ENCODE peak calls at places on chromosomes 12 and 14, in seven cellular contexts. One of them, this sample, is unnamed.
A peak's percentile ranks its signal among the peaks of the same experiment; 100 is the strongest.

GRCh38 chr14:37641117-37641516 is 45.7 kb downstream of the TTC6 start:
- DNase-seq in SHP77 treated with DMSO at 0.1 percent for 48 hours: no peak
- DNase-seq in stomach: no peak
- DNase-seq in pancreas: no peak
- DNase-seq in nephron progenitor cell: no peak
- DNase-seq in T-helper 1 cell: no peak
- DNase-seq in fibroblast of the aortic adventitia: no peak
- DNase-seq in this sample: no peak

GRCh38 chr12:70449074-70449757 is 83.1 kb downstream of the KCNMB4 start:
- DNase-seq in T-helper 1 cell: no peak
- DNase-seq in SHP77 treated with DMSO at 0.1 percent for 48 hours: no peak
- DNase-seq in nephron progenitor cell: no peak
- DNase-seq in fibroblast of the aortic adventitia: no peak
- DNase-seq in pancreas: no peak
- DNase-seq in stomach: no peak
- DNase-seq in this sample: no peak

GRCh38 chr12:127678945-127679344 is 588.0 kb upstream of the TMEM132C start:
- DNase-seq in T-helper 1 cell: no peak
- DNase-seq in SHP77 treated with DMSO at 0.1 percent for 48 hours: no peak
- DNase-seq in stomach: no peak
- DNase-seq in pancreas: no peak
- DNase-seq in fibroblast of the aortic adventitia: no peak
- DNase-seq in nephron progenitor cell: no peak
- DNase-seq in this sample: no peak

GRCh38 chr12:92021665-92022033 is 124.0 kb downstream of the BTG1 start:
- DNase-seq in fibroblast of the aortic adventitia: no peak
- DNase-seq in stomach: no peak
- DNase-seq in nephron progenitor cell: peak; percentile 43
- DNase-seq in SHP77 treated with DMSO at 0.1 percent for 48 hours: no peak
- DNase-seq in pancreas: no peak
- DNase-seq in T-helper 1 cell: no peak
- DNase-seq in this sample: no peak

GRCh38 chr12:127070512-127071157 is 1196.3 kb upstream of the TMEM132C start:
- DNase-seq in fibroblast of the aortic adventitia: no peak
- DNase-seq in T-helper 1 cell: no peak
- DNase-seq in nephron progenitor cell: no peak
- DNase-seq in pancreas: no peak
- DNase-seq in stomach: no peak
- DNase-seq in SHP77 treated with DMSO at 0.1 percent for 48 hours: no peak
- DNase-seq in this sample: no peak

GRCh38 chr14:57057803-57058202 is 210.9 kb downstream of the EXOC5 start:
- DNase-seq in pancreas: peak; percentile 90
- DNase-seq in stomach: no peak
- DNase-seq in fibroblast of the aortic adventitia: no peak
- DNase-seq in T-helper 1 cell: no peak
- DNase-seq in SHP77 treated with DMSO at 0.1 percent for 48 hours: peak; percentile 76
- DNase-seq in nephron progenitor cell: no peak
- DNase-seq in this sample: no peak

GRCh38 chr12:40598073-40598472 is 94.2 kb upstream of the CNTN1 start:
- DNase-seq in stomach: no peak
- DNase-seq in SHP77 treated with DMSO at 0.1 percent for 48 hours: no peak
- DNase-seq in fibroblast of the aortic adventitia: no peak
- DNase-seq in T-helper 1 cell: no peak
- DNase-seq in nephron progenitor cell: no peak
- DNase-seq in pancreas: no peak
- DNase-seq in this sample: no peak

GRCh38 chr14:56297449-56297848 is 179.2 kb downstream of the PELI2 start:
- DNase-seq in nephron progenitor cell: no peak
- DNase-seq in pancreas: no peak
- DNase-seq in T-helper 1 cell: no peak
- DNase-seq in SHP77 treated with DMSO at 0.1 percent for 48 hours: no peak
- DNase-seq in fibroblast of the aortic adventitia: no peak
- DNase-seq in stomach: no peak
- DNase-seq in this sample: no peak

GRCh38 chr14:53380508-53381225 is 227.5 kb upstream of the DDHD1 start:
- DNase-seq in SHP77 treated with DMSO at 0.1 percent for 48 hours: no peak
- DNase-seq in fibroblast of the aortic adventitia: no peak
- DNase-seq in nephron progenitor cell: no peak
- DNase-seq in pancreas: no peak
- DNase-seq in stomach: no peak
- DNase-seq in T-helper 1 cell: no peak
- DNase-seq in this sample: no peak

GRCh38 chr12:111775205-111776193 is 8.8 kb downstream of the ALDH2 start:
- DNase-seq in stomach: peak; percentile 91
- DNase-seq in fibroblast of the aortic adventitia: peak; percentile 96
- DNase-seq in pancreas: peak; percentile 85
- DNase-seq in SHP77 treated with DMSO at 0.1 percent for 48 hours: no peak
- DNase-seq in T-helper 1 cell: no peak
- DNase-seq in nephron progenitor cell: peak; percentile 26
- DNase-seq in this sample: no peak

GRCh38 chr14:61498811-61499210 is 177.4 kb downstream of the PRKCH start:
- DNase-seq in SHP77 treated with DMSO at 0.1 percent for 48 hours: no peak
- DNase-seq in fibroblast of the aortic adventitia: peak; percentile 83
- DNase-seq in T-helper 1 cell: no peak
- DNase-seq in pancreas: no peak
- DNase-seq in stomach: no peak
- DNase-seq in nephron progenitor cell: no peak
- DNase-seq in this sample: peak; percentile 81

GRCh38 chr12:93784339-93785086 is 107.3 kb downstream of the CRADD start:
- DNase-seq in stomach: no peak
- DNase-seq in SHP77 treated with DMSO at 0.1 percent for 48 hours: no peak
- DNase-seq in pancreas: peak; percentile 11
- DNase-seq in fibroblast of the aortic adventitia: peak; percentile 71
- DNase-seq in T-helper 1 cell: no peak
- DNase-seq in nephron progenitor cell: no peak
- DNase-seq in this sample: peak; percentile 64

GRCh38 chr12:117218149-117218548 is 27.9 kb upstream of the FBXO21 start:
- DNase-seq in stomach: no peak
- DNase-seq in SHP77 treated with DMSO at 0.1 percent for 48 hours: no peak
- DNase-seq in pancreas: no peak
- DNase-seq in nephron progenitor cell: no peak
- DNase-seq in fibroblast of the aortic adventitia: no peak
- DNase-seq in T-helper 1 cell: no peak
- DNase-seq in this sample: no peak

GRCh38 chr12:58893421-58893986 is 26.8 kb downstream of the LRIG3 start:
- DNase-seq in nephron progenitor cell: no peak
- DNase-seq in T-helper 1 cell: no peak
- DNase-seq in pancreas: no peak
- DNase-seq in fibroblast of the aortic adventitia: no peak
- DNase-seq in SHP77 treated with DMSO at 0.1 percent for 48 hours: no peak
- DNase-seq in stomach: no peak
- DNase-seq in this sample: no peak

GRCh38 chr12:57751432-57751787 is 700 bp downstream of the CDK4 start:
- DNase-seq in pancreas: no peak
- DNase-seq in SHP77 treated with DMSO at 0.1 percent for 48 hours: no peak
- DNase-seq in stomach: no peak
- DNase-seq in nephron progenitor cell: no peak
- DNase-seq in T-helper 1 cell: no peak
- DNase-seq in fibroblast of the aortic adventitia: no peak
- DNase-seq in this sample: no peak

GRCh38 chr12:54605138-54605970 is 16.9 kb upstream of the PPP1R1A start:
- DNase-seq in nephron progenitor cell: no peak
- DNase-seq in SHP77 treated with DMSO at 0.1 percent for 48 hours: no peak
- DNase-seq in fibroblast of the aortic adventitia: no peak
- DNase-seq in stomach: no peak
- DNase-seq in T-helper 1 cell: no peak
- DNase-seq in pancreas: no peak
- DNase-seq in this sample: no peak

GRCh38 chr12:102043928-102044327 is 17.9 kb downstream of the WASHC3 start:
- DNase-seq in SHP77 treated with DMSO at 0.1 percent for 48 hours: no peak
- DNase-seq in T-helper 1 cell: no peak
- DNase-seq in fibroblast of the aortic adventitia: no peak
- DNase-seq in stomach: no peak
- DNase-seq in nephron progenitor cell: no peak
- DNase-seq in pancreas: no peak
- DNase-seq in this sample: no peak

GRCh38 chr12:82314406-82314892 is 43.7 kb downstream of the CCDC59 start:
- DNase-seq in SHP77 treated with DMSO at 0.1 percent for 48 hours: peak; percentile 70
- DNase-seq in pancreas: peak; percentile 61
- DNase-seq in stomach: peak; percentile 68
- DNase-seq in T-helper 1 cell: no peak
- DNase-seq in fibroblast of the aortic adventitia: no peak
- DNase-seq in nephron progenitor cell: peak; percentile 36
- DNase-seq in this sample: no peak

GRCh38 chr14:50772361-50772760 is 58.6 kb downstream of the NIN start:
- DNase-seq in T-helper 1 cell: no peak
- DNase-seq in pancreas: no peak
- DNase-seq in SHP77 treated with DMSO at 0.1 percent for 48 hours: no peak
- DNase-seq in fibroblast of the aortic adventitia: peak; percentile 79
- DNase-seq in nephron progenitor cell: no peak
- DNase-seq in stomach: no peak
- DNase-seq in this sample: peak; percentile 90

GRCh38 chr14:67837011-67837624 is 17.5 kb downstream of the RAD51B start:
- DNase-seq in pancreas: peak; percentile 37
- DNase-seq in fibroblast of the aortic adventitia: peak; percentile 91
- DNase-seq in T-helper 1 cell: no peak
- DNase-seq in stomach: peak; percentile 63
- DNase-seq in nephron progenitor cell: peak; percentile 53
- DNase-seq in SHP77 treated with DMSO at 0.1 percent for 48 hours: peak; percentile 1
- DNase-seq in this sample: peak; percentile 87

GRCh38 chr12:22069851-22070250 is 23.8 kb downstream of the CMAS start:
- DNase-seq in SHP77 treated with DMSO at 0.1 percent for 48 hours: no peak
- DNase-seq in fibroblast of the aortic adventitia: no peak
- DNase-seq in nephron progenitor cell: no peak
- DNase-seq in T-helper 1 cell: no peak
- DNase-seq in pancreas: no peak
- DNase-seq in stomach: no peak
- DNase-seq in this sample: no peak

GRCh38 chr12:113912761-113913295 is 53.3 kb downstream of the RBM19 start:
- DNase-seq in T-helper 1 cell: peak; percentile 13
- DNase-seq in fibroblast of the aortic adventitia: peak; percentile 80
- DNase-seq in nephron progenitor cell: peak; percentile 87
- DNase-seq in SHP77 treated with DMSO at 0.1 percent for 48 hours: peak; percentile 9
- DNase-seq in pancreas: peak; percentile 42
- DNase-seq in stomach: peak; percentile 60
- DNase-seq in this sample: peak; percentile 65

GRCh38 chr12:132194056-132194455 is 49.8 kb downstream of the NOC4L start:
- DNase-seq in SHP77 treated with DMSO at 0.1 percent for 48 hours: no peak
- DNase-seq in nephron progenitor cell: no peak
- DNase-seq in pancreas: no peak
- DNase-seq in T-helper 1 cell: no peak
- DNase-seq in stomach: no peak
- DNase-seq in fibroblast of the aortic adventitia: no peak
- DNase-seq in this sample: no peak

GRCh38 chr14:104222396-104223036 is 84.1 kb downstream of the KIF26A start:
- DNase-seq in SHP77 treated with DMSO at 0.1 percent for 48 hours: no peak
- DNase-seq in stomach: no peak
- DNase-seq in T-helper 1 cell: no peak
- DNase-seq in nephron progenitor cell: no peak
- DNase-seq in fibroblast of the aortic adventitia: no peak
- DNase-seq in pancreas: no peak
- DNase-seq in this sample: no peak

GRCh38 chr12:51937941-51938340 is 13.6 kb upstream of the ACVR1B start:
- DNase-seq in pancreas: no peak
- DNase-seq in SHP77 treated with DMSO at 0.1 percent for 48 hours: no peak
- DNase-seq in fibroblast of the aortic adventitia: no peak
- DNase-seq in stomach: no peak
- DNase-seq in nephron progenitor cell: no peak
- DNase-seq in T-helper 1 cell: no peak
- DNase-seq in this sample: no peak